ENCODE peak calls at places on chromosomes 13 and 19, in eight cellular contexts. One of them, this sample, is unnamed.
A peak's percentile ranks its signal among the peaks of the same experiment; 100 is the strongest.

GRCh38 chr13:66927562-66927961 is 302.6 kb downstream of the PCDH9 start:
- DNase-seq in pancreas: no peak
- DNase-seq in heart left ventricle: no peak
- DNase-seq in IMR-90: no peak
- DNase-seq in K562: no peak
- DNase-seq in tibial artery: no peak
- DNase-seq in body of pancreas: no peak
- DNase-seq in CD8-positive, alpha-beta T cell: no peak
- DNase-seq in this sample: no peak

GRCh38 chr13:113788413-113789135 is 29.5 kb downstream of the TMEM255B start:
- DNase-seq in CD8-positive, alpha-beta T cell: no peak
- DNase-seq in tibial artery: peak; percentile 53
- DNase-seq in body of pancreas: no peak
- DNase-seq in K562: no peak
- DNase-seq in heart left ventricle: no peak
- DNase-seq in IMR-90: no peak
- DNase-seq in pancreas: peak; percentile 62
- DNase-seq in this sample: no peak

GRCh38 chr19:3001235-3001800 is 24.0 kb downstream of the TLE6 start:
- DNase-seq in tibial artery: no peak
- DNase-seq in heart left ventricle: no peak
- DNase-seq in body of pancreas: no peak
- DNase-seq in IMR-90: no peak
- DNase-seq in CD8-positive, alpha-beta T cell: no peak
- DNase-seq in pancreas: no peak
- DNase-seq in K562: no peak
- DNase-seq in this sample: no peak

GRCh38 chr13:30916991-30917390 is 10.9 kb downstream of the MEDAG start:
- DNase-seq in CD8-positive, alpha-beta T cell: no peak
- DNase-seq in tibial artery: no peak
- DNase-seq in K562: no peak
- DNase-seq in body of pancreas: no peak
- DNase-seq in IMR-90: no peak
- DNase-seq in pancreas: no peak
- DNase-seq in heart left ventricle: no peak
- DNase-seq in this sample: no peak

GRCh38 chr19:13207237-13208130 is 57.3 kb downstream of the IER2 start:
- DNase-seq in body of pancreas: no peak
- DNase-seq in heart left ventricle: peak; percentile 45
- DNase-seq in K562: no peak
- DNase-seq in tibial artery: no peak
- DNase-seq in IMR-90: no peak
- DNase-seq in pancreas: no peak
- DNase-seq in CD8-positive, alpha-beta T cell: no peak
- DNase-seq in this sample: peak; percentile 30

GRCh38 chr13:25141042-25141441 is 31.0 kb downstream of the AMER2 start:
- DNase-seq in tibial artery: no peak
- DNase-seq in body of pancreas: no peak
- DNase-seq in IMR-90: no peak
- DNase-seq in heart left ventricle: no peak
- DNase-seq in pancreas: no peak
- DNase-seq in K562: no peak
- DNase-seq in CD8-positive, alpha-beta T cell: no peak
- DNase-seq in this sample: no peak

GRCh38 chr19:17073869-17074627 is 1.2 kb downstream of the HAUS8 start:
- DNase-seq in body of pancreas: no peak
- DNase-seq in pancreas: no peak
- DNase-seq in K562: peak; percentile 43
- DNase-seq in heart left ventricle: no peak
- DNase-seq in tibial artery: no peak
- DNase-seq in CD8-positive, alpha-beta T cell: no peak
- DNase-seq in IMR-90: peak; percentile 16
- DNase-seq in this sample: no peak

GRCh38 chr19:55623130-55623868 is 1.1 kb downstream of the ZNF784 start:
- DNase-seq in IMR-90: no peak
- DNase-seq in CD8-positive, alpha-beta T cell: no peak
- DNase-seq in body of pancreas: no peak
- DNase-seq in tibial artery: no peak
- DNase-seq in heart left ventricle: no peak
- DNase-seq in pancreas: peak; percentile 17
- DNase-seq in K562: peak; percentile 40
- DNase-seq in this sample: no peak

DNA sequence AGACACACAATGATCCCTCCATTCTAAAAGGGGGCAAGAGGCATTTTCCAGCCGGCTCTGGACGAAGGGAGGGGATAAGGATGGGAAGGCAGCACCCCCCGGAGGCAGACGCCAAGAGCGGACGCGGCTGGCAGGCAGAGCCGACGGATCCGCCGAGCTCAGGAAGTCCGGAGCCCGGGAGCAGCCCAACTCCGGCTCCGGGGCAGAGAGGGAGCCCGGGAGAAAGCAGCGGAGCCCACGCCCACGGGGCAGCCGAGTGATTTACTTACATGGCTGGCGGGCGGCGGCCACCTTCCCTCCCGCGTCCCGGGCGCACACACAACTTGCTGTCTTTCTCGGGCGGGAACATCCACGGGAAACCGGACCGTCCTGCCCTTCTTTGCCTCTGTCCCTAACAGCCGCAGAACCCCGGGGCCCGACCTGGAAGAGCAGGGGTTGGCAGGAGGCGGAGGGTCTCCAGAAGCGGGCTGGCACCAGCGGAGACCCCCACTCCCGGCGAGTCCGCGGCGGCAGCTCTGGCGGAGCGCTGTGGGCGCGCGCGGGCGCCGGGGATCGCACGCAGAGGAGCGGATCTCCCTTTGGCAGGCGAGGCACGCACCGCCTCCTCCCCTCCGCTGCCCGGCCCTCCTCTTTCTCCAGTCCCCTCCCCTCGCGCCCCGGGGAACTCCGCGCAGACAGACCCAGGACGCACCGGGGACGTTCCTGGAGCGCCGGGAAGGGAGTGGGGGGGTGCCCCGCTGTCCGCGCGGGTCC is at the start of gene LHFPL6:
- DNase-seq in heart left ventricle: peak; percentile 94
- DNase-seq in IMR-90: peak; percentile 77
- DNase-seq in body of pancreas: peak; percentile 79
- DNase-seq in CD8-positive, alpha-beta T cell: no peak
- DNase-seq in K562: peak; percentile 8
- DNase-seq in pancreas: peak; percentile 89
- DNase-seq in tibial artery: peak; percentile 93
- DNase-seq in this sample: peak; percentile 90
- TF ChIP-seq CTCF in heart left ventricle: peak; percentile 46
- TF ChIP-seq CTCF in IMR-90: peak; percentile 60
- TF ChIP-seq CTCF in body of pancreas: peak; percentile 12
- TF ChIP-seq CTCF in CD8-positive, alpha-beta T cell: no peak
- TF ChIP-seq CTCF in K562: no peak
- TF ChIP-seq CTCF in pancreas: no peak
- TF ChIP-seq CTCF in tibial artery: no peak
- TF ChIP-seq CTCF in this sample: peak; percentile 33

GRCh38 chr19:18501832-18502231 is 20.0 kb downstream of the ELL start:
- DNase-seq in CD8-positive, alpha-beta T cell: no peak
- DNase-seq in K562: no peak
- DNase-seq in pancreas: no peak
- DNase-seq in heart left ventricle: peak; percentile 83
- DNase-seq in body of pancreas: peak; percentile 65
- DNase-seq in IMR-90: no peak
- DNase-seq in tibial artery: peak; percentile 84
- DNase-seq in this sample: peak; percentile 70

GRCh38 chr19:18500376-18500775 is 21.5 kb downstream of the ELL start:
- DNase-seq in CD8-positive, alpha-beta T cell: no peak
- DNase-seq in body of pancreas: no peak
- DNase-seq in tibial artery: no peak
- DNase-seq in K562: no peak
- DNase-seq in IMR-90: no peak
- DNase-seq in pancreas: no peak
- DNase-seq in heart left ventricle: peak; percentile 68
- DNase-seq in this sample: no peak

GRCh38 chr19:18502236-18502632 is 19.6 kb downstream of the ELL start:
- DNase-seq in IMR-90: no peak
- DNase-seq in CD8-positive, alpha-beta T cell: no peak
- DNase-seq in body of pancreas: peak; percentile 19
- DNase-seq in K562: no peak
- DNase-seq in tibial artery: no peak
- DNase-seq in heart left ventricle: no peak
- DNase-seq in pancreas: no peak
- DNase-seq in this sample: no peak

GRCh38 chr19:18501351-18501750 is 20.5 kb downstream of the ELL start:
- DNase-seq in pancreas: no peak
- DNase-seq in IMR-90: no peak
- DNase-seq in tibial artery: no peak
- DNase-seq in body of pancreas: no peak
- DNase-seq in CD8-positive, alpha-beta T cell: no peak
- DNase-seq in K562: no peak
- DNase-seq in heart left ventricle: no peak
- DNase-seq in this sample: no peak

GRCh38 chr19:18500820-18501219 is 21.1 kb downstream of the ELL start:
- DNase-seq in CD8-positive, alpha-beta T cell: no peak
- DNase-seq in body of pancreas: peak; percentile 78
- DNase-seq in K562: no peak
- DNase-seq in heart left ventricle: peak; percentile 78
- DNase-seq in IMR-90: no peak
- DNase-seq in tibial artery: peak; percentile 95
- DNase-seq in pancreas: peak; percentile 81
- DNase-seq in this sample: no peak
- H3K4me1 ChIP-seq in CD8-positive, alpha-beta T cell: peaks cover 83% of the 10 kb centered on the region
- H3K4me1 ChIP-seq in body of pancreas: peaks cover 81% of the 10 kb centered on the region
- H3K4me1 ChIP-seq in K562: peaks cover 15% of the 10 kb centered on the region
- H3K4me1 ChIP-seq in heart left ventricle: peaks cover 98% of the 10 kb centered on the region
- H3K4me1 ChIP-seq in IMR-90: peaks cover 24% of the 10 kb centered on the region
- H3K4me1 ChIP-seq in tibial artery: peaks cover 4% of the 10 kb centered on the region
- H3K4me1 ChIP-seq in pancreas: peaks cover 43% of the 10 kb centered on the region
- H3K4me1 ChIP-seq in this sample: peaks cover 76% of the 10 kb centered on the region

DNA sequence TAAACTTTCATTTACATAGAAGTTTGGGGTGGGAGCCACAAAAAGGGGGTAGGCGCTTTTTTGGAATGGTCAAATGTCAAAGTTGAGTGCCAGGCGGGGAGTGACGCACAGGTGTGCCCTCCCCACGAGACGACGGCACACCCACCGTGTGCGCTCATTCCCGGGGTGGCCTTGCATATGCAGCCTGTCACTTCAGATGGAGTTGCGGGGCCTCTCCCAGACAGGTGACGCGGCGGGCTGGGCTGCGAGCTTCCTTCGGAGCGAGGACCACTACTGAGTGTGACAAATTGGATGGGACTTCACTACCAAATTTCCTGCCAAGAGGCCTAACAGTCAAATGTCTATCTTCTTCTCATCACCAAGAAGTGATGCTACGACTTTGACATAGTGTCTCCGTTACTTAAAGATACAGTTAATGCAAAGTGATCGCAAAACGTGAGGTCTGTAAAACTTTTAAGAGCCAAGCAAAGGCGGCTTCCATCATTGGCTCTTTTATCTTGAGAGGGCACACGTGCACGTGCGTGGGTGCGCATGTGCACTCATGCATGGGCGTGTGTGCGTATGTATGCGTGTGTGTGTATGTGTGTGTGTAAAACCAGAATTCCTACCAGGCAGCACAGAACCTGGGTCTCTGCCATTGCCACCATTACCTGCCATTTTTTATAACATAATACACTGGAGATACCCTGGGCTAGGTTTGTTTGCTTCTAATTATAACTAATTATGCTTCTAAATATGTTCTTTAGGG is 43.1 kb downstream of the TSHZ3 start:
- DNase-seq in IMR-90: no peak
- DNase-seq in heart left ventricle: no peak
- DNase-seq in body of pancreas: no peak
- DNase-seq in K562: no peak
- DNase-seq in pancreas: no peak
- DNase-seq in tibial artery: no peak
- DNase-seq in CD8-positive, alpha-beta T cell: no peak
- DNase-seq in this sample: no peak
- H3K36me3 ChIP-seq in IMR-90: peaks cover 18% of the 10 kb centered on the region
- H3K36me3 ChIP-seq in heart left ventricle: no peaks in the 10 kb centered on the region
- H3K36me3 ChIP-seq in body of pancreas: no peaks in the 10 kb centered on the region
- H3K36me3 ChIP-seq in K562: no peaks in the 10 kb centered on the region
- H3K36me3 ChIP-seq in pancreas: no peaks in the 10 kb centered on the region
- H3K36me3 ChIP-seq in tibial artery: no peaks in the 10 kb centered on the region
- H3K36me3 ChIP-seq in CD8-positive, alpha-beta T cell: no peaks in the 10 kb centered on the region
- H3K36me3 ChIP-seq in this sample: no peaks in the 10 kb centered on the region

GRCh38 chr19:12141405-12141736 is 1.2 kb upstream of the ZNF20 start:
- DNase-seq in K562: no peak
- DNase-seq in heart left ventricle: no peak
- DNase-seq in IMR-90: no peak
- DNase-seq in CD8-positive, alpha-beta T cell: no peak
- DNase-seq in pancreas: no peak
- DNase-seq in body of pancreas: no peak
- DNase-seq in tibial artery: no peak
- DNase-seq in this sample: no peak

GRCh38 chr19:12139885-12140544 is at the start of gene ZNF20:
- DNase-seq in tibial artery: peak; percentile 98
- DNase-seq in CD8-positive, alpha-beta T cell: peak; percentile 79
- DNase-seq in body of pancreas: peak; percentile 99
- DNase-seq in K562: peak; percentile 94
- DNase-seq in IMR-90: peak; percentile 91
- DNase-seq in heart left ventricle: peak; percentile 96
- DNase-seq in pancreas: peak; percentile 99
- DNase-seq in this sample: peak; percentile 98

GRCh38 chr19:12140545-12141404 is 625 bp upstream of the ZNF20 start:
- DNase-seq in K562: peak; percentile 78
- DNase-seq in heart left ventricle: peak; percentile 88
- DNase-seq in pancreas: peak; percentile 93
- DNase-seq in IMR-90: peak; percentile 80
- DNase-seq in tibial artery: peak; percentile 89
- DNase-seq in CD8-positive, alpha-beta T cell: peak; percentile 81
- DNase-seq in body of pancreas: peak; percentile 93
- DNase-seq in this sample: peak; percentile 90

GRCh38 chr19:12137541-12137940 is 2.6 kb downstream of the ZNF20 start:
- DNase-seq in body of pancreas: no peak
- DNase-seq in IMR-90: no peak
- DNase-seq in K562: peak; percentile 18
- DNase-seq in pancreas: no peak
- DNase-seq in heart left ventricle: no peak
- DNase-seq in CD8-positive, alpha-beta T cell: peak; percentile 12
- DNase-seq in tibial artery: no peak
- DNase-seq in this sample: no peak

GRCh38 chr19:12139309-12139708 is 841 bp downstream of the ZNF20 start:
- DNase-seq in IMR-90: peak; percentile 8
- DNase-seq in K562: no peak
- DNase-seq in CD8-positive, alpha-beta T cell: no peak
- DNase-seq in heart left ventricle: no peak
- DNase-seq in tibial artery: no peak
- DNase-seq in body of pancreas: no peak
- DNase-seq in pancreas: no peak
- DNase-seq in this sample: no peak
- TF ChIP-seq CTCF in IMR-90: no peak
- TF ChIP-seq CTCF in K562: no peak
- TF ChIP-seq CTCF in CD8-positive, alpha-beta T cell: no peak
- TF ChIP-seq CTCF in heart left ventricle: no peak
- TF ChIP-seq CTCF in tibial artery: no peak
- TF ChIP-seq CTCF in body of pancreas: no peak
- TF ChIP-seq CTCF in pancreas: no peak
- TF ChIP-seq CTCF in this sample: no peak

This sample was measured in testis.